ENCODE peak calls at places on chromosomes 1 and 21, in five cellular contexts. P, R, V, N and M are unnamed samples.

GRCh38 chr1:47941609-47942237 is 55.5 kb downstream of the TRABD2B start:
- DNase-seq in P (no peak), V (no peak), N (peak; percentile 52), R (peak; percentile 37), M (no peak)

GRCh38 chr1:50959303-50959912 is 659 bp downstream of the FAF1 start:
- DNase-seq in V (no peak), P (peak; percentile 58), N (peak; percentile 46), R (peak; percentile 41), M (no peak)

GRCh38 chr1:208270679-208271111 is 26.5 kb upstream of the PLXNA2 start:
- DNase-seq in V (no peak), P (no peak), R (no peak), N (no peak), M (no peak)

GRCh38 chr1:207817166-207817565 is 65.3 kb downstream of the CD46 start:
- DNase-seq in R (no peak), N (no peak), P (no peak), V (no peak), M (no peak)

GRCh38 chr1:108615544-108615943 is 45.3 kb downstream of the HENMT1 start:
- DNase-seq in P (no peak), R (no peak), N (no peak), V (no peak), M (no peak)

GRCh38 chr1:23470282-23471070 is 13.5 kb downstream of the ASAP3 start:
- DNase-seq in V (peak; percentile 68), N (peak; percentile 98), R (peak; percentile 29), P (peak; percentile 57), M (no peak)

GRCh38 chr1:185477638-185478216 is 160.7 kb upstream of the IVNS1ABP start:
- DNase-seq in R (peak; percentile 60), P (no peak), N (no peak), V (no peak), M (no peak)

GRCh38 chr1:228210684-228211083 is 2.8 kb downstream of the OBSCN start:
- DNase-seq in P (no peak), R (no peak), V (no peak), N (no peak), M (no peak)

GRCh38 chr1:64956733-64957441 is 9.5 kb downstream of the JAK1 start:
- DNase-seq in V (no peak), P (no peak), R (no peak), N (no peak), M (no peak)

GRCh38 chr21:39020751-39021474 is 162.3 kb downstream of the PSMG1 start:
- DNase-seq in V (no peak), N (peak; percentile 63), P (peak; percentile 40), R (peak; percentile 31), M (no peak)

GRCh38 chr21:41170442-41170841 is 2.5 kb downstream of the BACE2 start:
- DNase-seq in N (peak; percentile 46), R (peak; percentile 68), V (peak; percentile 39), P (peak; percentile 57), M (peak; percentile 39)

GRCh38 chr1:12100071-12100470 is 37.0 kb downstream of the TNFRSF8 start:
- DNase-seq in N (no peak), R (no peak), P (no peak), V (no peak), M (no peak)

GRCh38 chr1:221035680-221036153 is 156.5 kb downstream of the HLX start:
- DNase-seq in R (no peak), P (no peak), V (no peak), N (peak; percentile 82), M (no peak)

GRCh38 chr1:58201492-58202106 is 344.9 kb downstream of the OMA1 start:
- DNase-seq in R (no peak), P (no peak), N (no peak), V (no peak), M (no peak)

GRCh38 chr1:87224209-87224608 is 104.5 kb upstream of the LMO4 start:
- DNase-seq in V (no peak), P (no peak), N (peak; percentile 100), R (peak; percentile 7), M (no peak)

GRCh38 chr1:91708691-91709090 is 177.3 kb downstream of the TGFBR3 start:
- DNase-seq in N (no peak), R (no peak), V (no peak), P (no peak), M (no peak)
- TF ChIP-seq CTCF in N (no peak), R (no peak), V (no peak), P (no peak), M (no peak)

GRCh38 chr1:230821346-230821745 is 47.0 kb downstream of the C1orf198 start:
- DNase-seq in R (no peak), V (no peak), P (no peak), N (no peak), M (no peak)

GRCh38 chr1:230823421-230823820 is 44.9 kb downstream of the C1orf198 start:
- DNase-seq in R (no peak), N (no peak), V (no peak), P (peak; percentile 26), M (no peak)

GRCh38 chr1:230823835-230824485 is 44.4 kb downstream of the C1orf198 start:
- DNase-seq in P (no peak), R (peak; percentile 61), N (no peak), V (no peak), M (no peak)

GRCh38 chr1:230820568-230820967 is 47.8 kb downstream of the C1orf198 start:
- DNase-seq in N (no peak), V (no peak), P (no peak), R (no peak), M (no peak)

GRCh38 chr1:230822092-230822581 is 46.2 kb downstream of the C1orf198 start:
- DNase-seq in P (no peak), N (peak; percentile 88), V (no peak), R (no peak), M (no peak)
- TF ChIP-seq CTCF in P (no peak), N (no peak), V (no peak), R (no peak), M (no peak)

DNA sequence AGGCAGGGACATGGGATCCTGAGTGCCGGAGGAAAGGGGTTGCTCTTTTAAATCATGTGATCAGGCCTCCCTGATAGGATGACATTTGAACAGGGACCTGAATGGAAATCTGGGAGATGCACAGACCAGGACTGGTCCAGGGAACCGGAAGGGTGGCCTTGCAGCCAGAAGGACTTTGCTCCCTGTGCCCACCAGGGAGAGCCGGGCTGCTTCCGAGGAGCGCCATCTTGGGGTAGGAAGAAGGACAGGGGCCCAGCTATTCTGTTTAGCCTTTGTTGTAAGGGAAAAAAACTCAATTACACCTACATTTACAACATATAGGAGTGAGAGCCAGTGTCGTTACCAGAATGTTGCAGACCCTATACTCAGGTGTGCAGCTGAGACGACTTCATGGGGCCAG is 5.5 kb downstream of the KLHDC7A start:
- DNase-seq in V (no peak), R (no peak), N (no peak), P (no peak), M (no peak)
- TF ChIP-seq CTCF in V (no peak), R (no peak), N (no peak), P (no peak), M (peak; percentile 49)

DNA sequence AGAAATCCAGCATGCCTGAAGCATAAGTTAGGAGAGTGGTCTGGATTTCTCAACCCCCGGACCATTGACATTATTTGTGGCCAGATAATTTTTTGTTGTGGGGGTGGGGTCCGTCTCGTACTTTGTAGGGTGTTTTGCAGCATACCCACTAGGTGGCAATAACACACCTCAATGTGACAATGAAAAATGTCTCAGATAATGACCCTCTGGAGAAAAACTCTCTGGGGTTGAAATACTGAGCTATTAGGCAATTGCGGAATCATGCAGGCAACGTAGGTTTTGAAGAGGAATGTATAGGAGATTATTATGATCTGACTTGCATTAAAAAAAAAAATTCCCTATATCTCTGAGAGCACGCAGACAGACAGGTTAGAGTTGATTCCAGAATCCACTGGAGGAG is 25.3 kb upstream of the RRP15 start:
- DNase-seq in N (no peak), V (no peak), R (no peak), P (no peak), M (no peak)
- TF ChIP-seq CTCF in N (peak; percentile 18), V (no peak), R (no peak), P (no peak), M (peak; percentile 57)

DNA sequence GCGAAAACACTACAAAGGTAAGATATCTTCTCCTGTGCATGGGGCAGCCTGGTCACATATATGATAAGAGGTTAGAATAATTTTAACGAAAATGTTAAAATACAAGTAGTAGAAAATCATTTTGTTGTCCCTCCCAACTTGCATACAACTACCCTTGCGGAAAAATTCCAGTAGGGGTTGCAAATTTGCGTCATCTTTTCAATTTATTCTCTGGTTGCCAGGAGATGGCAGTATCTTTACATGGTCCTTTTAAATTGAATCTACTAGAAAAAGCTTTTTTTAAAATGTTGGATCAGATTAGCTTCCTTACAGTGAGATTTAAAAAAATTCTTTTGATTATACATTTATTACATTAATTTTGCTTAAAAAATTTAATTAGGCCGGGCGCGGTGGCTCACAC is 10.9 kb downstream of the S100PBP start:
- DNase-seq in N (no peak), P (no peak), R (no peak), V (no peak), M (no peak)
- TF ChIP-seq CTCF in N (no peak), P (peak; percentile 18), R (no peak), V (no peak), M (peak; percentile 34)

GRCh38 chr1:182484531-182485257 is 34.7 kb downstream of the RGSL1 start:
- DNase-seq in R (peak; percentile 2), V (no peak), P (no peak), N (no peak), M (peak; percentile 13)
- TF ChIP-seq CTCF in R (no peak), V (no peak), P (no peak), N (no peak), M (peak; percentile 57)